ENCODE peak calls at places on chromosomes 12 and 14, in eight cellular contexts. One of them, this sample, is unnamed.

GRCh38 chr14:69013943-69014782 is 35.1 kb upstream of the ACTN1 start:
- DNase-seq in immature natural killer cell: no peak
- DNase-seq in fibroblast of the conjunctiva: peak
- DNase-seq in pulmonary artery endothelial cell: no peak
- DNase-seq in dermis microvascular lymphatic vessel endothelial cell: peak
- DNase-seq in left colon: peak
- DNase-seq in NCI-H2171: no peak
- DNase-seq in A172: no peak
- DNase-seq in this sample: no peak

GRCh38 chr12:34333337-34333736 is 311.0 kb downstream of the ALG10 start:
- DNase-seq in immature natural killer cell: no peak
- DNase-seq in fibroblast of the conjunctiva: no peak
- DNase-seq in pulmonary artery endothelial cell: no peak
- DNase-seq in dermis microvascular lymphatic vessel endothelial cell: no peak
- DNase-seq in left colon: no peak
- DNase-seq in NCI-H2171: no peak
- DNase-seq in A172: no peak
- DNase-seq in this sample: no peak

GRCh38 chr12:47391566-47391965 is 311.8 kb upstream of the AMIGO2 start:
- DNase-seq in immature natural killer cell: peak
- DNase-seq in fibroblast of the conjunctiva: no peak
- DNase-seq in pulmonary artery endothelial cell: no peak
- DNase-seq in dermis microvascular lymphatic vessel endothelial cell: no peak
- DNase-seq in left colon: no peak
- DNase-seq in NCI-H2171: no peak
- DNase-seq in A172: no peak
- DNase-seq in this sample: no peak

GRCh38 chr14:64845878-64846277 is 33.8 kb downstream of the SPTB start:
- DNase-seq in immature natural killer cell: no peak
- DNase-seq in fibroblast of the conjunctiva: no peak
- DNase-seq in pulmonary artery endothelial cell: no peak
- DNase-seq in dermis microvascular lymphatic vessel endothelial cell: no peak
- DNase-seq in left colon: no peak
- DNase-seq in NCI-H2171: no peak
- DNase-seq in A172: peak
- DNase-seq in this sample: no peak

GRCh38 chr12:111748195-111748803 is 18.4 kb upstream of the ALDH2 start:
- DNase-seq in immature natural killer cell: no peak
- DNase-seq in fibroblast of the conjunctiva: no peak
- DNase-seq in pulmonary artery endothelial cell: no peak
- DNase-seq in dermis microvascular lymphatic vessel endothelial cell: peak
- DNase-seq in left colon: no peak
- DNase-seq in NCI-H2171: no peak
- DNase-seq in A172: no peak
- DNase-seq in this sample: no peak

GRCh38 chr12:60191676-60192359 is 596.0 kb downstream of the SLC16A7 start:
- DNase-seq in immature natural killer cell: no peak
- DNase-seq in fibroblast of the conjunctiva: no peak
- DNase-seq in pulmonary artery endothelial cell: no peak
- DNase-seq in dermis microvascular lymphatic vessel endothelial cell: no peak
- DNase-seq in left colon: no peak
- DNase-seq in NCI-H2171: no peak
- DNase-seq in A172: peak
- DNase-seq in this sample: no peak

GRCh38 chr12:41188058-41188840 is at the start of gene PDZRN4:
- DNase-seq in immature natural killer cell: no peak
- DNase-seq in fibroblast of the conjunctiva: no peak
- DNase-seq in pulmonary artery endothelial cell: no peak
- DNase-seq in dermis microvascular lymphatic vessel endothelial cell: no peak
- DNase-seq in left colon: peak
- DNase-seq in NCI-H2171: peak
- DNase-seq in A172: no peak
- DNase-seq in this sample: no peak

GRCh38 chr12:10960260-10960659 is 21.2 kb upstream of the TAS2R14 start:
- DNase-seq in immature natural killer cell: no peak
- DNase-seq in fibroblast of the conjunctiva: no peak
- DNase-seq in pulmonary artery endothelial cell: no peak
- DNase-seq in dermis microvascular lymphatic vessel endothelial cell: no peak
- DNase-seq in left colon: no peak
- DNase-seq in NCI-H2171: no peak
- DNase-seq in A172: no peak
- DNase-seq in this sample: peak

GRCh38 chr14:105219043-105219612 is 29.2 kb upstream of the BTBD6 start:
- DNase-seq in immature natural killer cell: no peak
- DNase-seq in fibroblast of the conjunctiva: no peak
- DNase-seq in pulmonary artery endothelial cell: no peak
- DNase-seq in dermis microvascular lymphatic vessel endothelial cell: no peak
- DNase-seq in left colon: no peak
- DNase-seq in NCI-H2171: no peak
- DNase-seq in A172: no peak
- DNase-seq in this sample: no peak

GRCh38 chr12:15801770-15802393 is 12.7 kb upstream of the EPS8 start:
- DNase-seq in immature natural killer cell: no peak
- DNase-seq in fibroblast of the conjunctiva: no peak
- DNase-seq in pulmonary artery endothelial cell: no peak
- DNase-seq in dermis microvascular lymphatic vessel endothelial cell: no peak
- DNase-seq in left colon: no peak
- DNase-seq in NCI-H2171: no peak
- DNase-seq in A172: no peak
- DNase-seq in this sample: no peak

GRCh38 chr12:63321373-63321772 is 170.4 kb upstream of the AVPR1A start:
- DNase-seq in immature natural killer cell: no peak
- DNase-seq in fibroblast of the conjunctiva: no peak
- DNase-seq in pulmonary artery endothelial cell: no peak
- DNase-seq in dermis microvascular lymphatic vessel endothelial cell: no peak
- DNase-seq in left colon: no peak
- DNase-seq in NCI-H2171: no peak
- DNase-seq in A172: no peak
- DNase-seq in this sample: no peak

GRCh38 chr14:78697341-78697740 is 527.2 kb downstream of the NRXN3 start:
- DNase-seq in immature natural killer cell: no peak
- DNase-seq in fibroblast of the conjunctiva: peak
- DNase-seq in pulmonary artery endothelial cell: no peak
- DNase-seq in dermis microvascular lymphatic vessel endothelial cell: peak
- DNase-seq in left colon: no peak
- DNase-seq in NCI-H2171: peak
- DNase-seq in A172: peak
- DNase-seq in this sample: no peak

GRCh38 chr12:8676651-8677050 is 14.0 kb upstream of the MFAP5 start:
- DNase-seq in immature natural killer cell: no peak
- DNase-seq in fibroblast of the conjunctiva: no peak
- DNase-seq in pulmonary artery endothelial cell: no peak
- DNase-seq in dermis microvascular lymphatic vessel endothelial cell: peak
- DNase-seq in left colon: no peak
- DNase-seq in NCI-H2171: no peak
- DNase-seq in A172: no peak
- DNase-seq in this sample: no peak

This sample was measured in DND-41.